ENCODE peak calls at places on chromosomes 3 and 15, in seven cellular contexts. R, F, Z, Q, G, S and J are unnamed samples.

GRCh38 chr3:189927975-189928895 is 192.5 kb downstream of the P3H2 start:
- DNase-seq in Z (no peak), S (no peak), G (no peak), F (no peak), R (no peak), Q (no peak), J (no peak)

GRCh38 chr3:41836360-41837134 is 125.4 kb downstream of the ULK4 start:
- DNase-seq in G (no peak), S (no peak), Q (no peak), R (no peak), Z (no peak), F (no peak), J (no peak)

GRCh38 chr3:157232146-157232545 is 72.2 kb upstream of the CCNL1 start:
- DNase-seq in F (no peak), R (no peak), G (no peak), S (no peak), Z (no peak), Q (no peak), J (no peak)

GRCh38 chr3:15903776-15904720 is 106.3 kb upstream of the ANKRD28 start:
- DNase-seq in Z (no peak), G (no peak), R (no peak), Q (no peak), F (peak), S (no peak), J (no peak)

GRCh38 chr3:196164576-196164975 is 46.6 kb downstream of the ZDHHC19 start:
- DNase-seq in Q (no peak), G (no peak), F (no peak), S (no peak), Z (no peak), R (no peak), J (no peak)

GRCh38 chr3:3699816-3700633 is 99.2 kb upstream of the LRRN1 start:
- DNase-seq in S (no peak), Z (no peak), G (no peak), F (no peak), Q (no peak), R (no peak), J (no peak)

GRCh38 chr3:120181632-120182031 is 87.4 kb upstream of the GSK3B start:
- DNase-seq in Q (no peak), F (no peak), S (no peak), G (no peak), R (no peak), Z (no peak), J (no peak)

GRCh38 chr3:105686324-105686897 is 182.4 kb downstream of the CBLB start:
- DNase-seq in G (no peak), R (peak), Q (no peak), F (no peak), Z (peak), S (peak), J (no peak)

GRCh38 chr3:32630266-32630665 is 54.7 kb upstream of the CNOT10 start:
- DNase-seq in S (peak), Z (no peak), Q (no peak), G (no peak), R (no peak), F (no peak), J (no peak)

GRCh38 chr15:74616020-74616939 is 644 bp downstream of the CLK3 start:
- DNase-seq in Q (peak), G (peak), F (peak), R (peak), Z (no peak), S (peak), J (peak)

GRCh38 chr15:40846846-40847224 is 3.0 kb downstream of the SPINT1 start:
- DNase-seq in R (no peak), S (no peak), F (no peak), G (no peak), Q (no peak), Z (no peak), J (no peak)

GRCh38 chr3:192054881-192055280 is 593.9 kb downstream of the PYDC2 start:
- DNase-seq in G (no peak), F (no peak), Z (no peak), Q (no peak), R (no peak), S (no peak), J (no peak)

GRCh38 chr15:28977377-28978010 is 91.7 kb downstream of the APBA2 start:
- DNase-seq in R (no peak), F (no peak), G (no peak), Z (peak), Q (no peak), S (peak), J (no peak)

GRCh38 chr15:85751731-85752421 is 42.8 kb downstream of the KLHL25 start:
- DNase-seq in Q (no peak), S (no peak), R (no peak), G (no peak), F (no peak), Z (no peak), J (peak)

GRCh38 chr3:124442463-124442862 is 287.8 kb upstream of the UMPS start:
- DNase-seq in R (no peak), S (no peak), Q (no peak), G (no peak), Z (no peak), F (no peak), J (no peak)

GRCh38 chr3:128617270-128617556 is 33.4 kb downstream of the RPN1 start:
- DNase-seq in Z (no peak), Q (no peak), F (no peak), S (no peak), G (no peak), R (no peak), J (no peak)

GRCh38 chr3:163468531-163469335 is 1609.6 kb downstream of the SI start:
- DNase-seq in Z (no peak), G (no peak), F (no peak), R (no peak), Q (no peak), S (no peak), J (no peak)

GRCh38 chr3:46866720-46867549 is 3.7 kb upstream of the MYL3 start:
- DNase-seq in S (peak), Z (no peak), F (peak), Q (peak), G (peak), R (peak), J (no peak)

GRCh38 chr3:149771652-149772271 is 19.5 kb upstream of the COMMD2 start:
- DNase-seq in S (peak), F (no peak), G (peak), Q (peak), Z (peak), R (peak), J (no peak)

GRCh38 chr3:187197255-187197654 is at the start of gene RTP1:
- DNase-seq in F (no peak), G (no peak), Z (no peak), Q (no peak), R (no peak), S (no peak), J (no peak)

GRCh38 chr15:66591322-66591862 is 25.6 kb upstream of the LCTL start:
- DNase-seq in Z (no peak), R (no peak), S (no peak), F (no peak), G (no peak), Q (peak), J (no peak)

GRCh38 chr3:37967252-37967881 is 23.2 kb upstream of the VILL start:
- DNase-seq in S (peak), R (peak), Z (peak), F (peak), Q (peak), G (peak), J (no peak)

GRCh38 chr3:66830301-66830700 is 167.8 kb upstream of the KBTBD8 start:
- DNase-seq in F (no peak), R (no peak), Z (no peak), G (no peak), Q (no peak), S (no peak), J (no peak)

GRCh38 chr3:129890125-129890524 is 3.4 kb downstream of the TMCC1 start:
- DNase-seq in Z (no peak), F (no peak), G (no peak), Q (no peak), R (no peak), S (no peak), J (no peak)

GRCh38 chr3:125212096-125212508 is 446 bp downstream of the SLC12A8 start:
- DNase-seq in Q (no peak), F (no peak), R (no peak), G (no peak), S (no peak), Z (no peak), J (no peak)

GRCh38 chr15:90644946-90645725 is 72.0 kb upstream of the BLM start:
- DNase-seq in S (no peak), Q (peak), Z (no peak), G (no peak), F (no peak), R (no peak), J (no peak)

GRCh38 chr3:124041553-124041952 is 49.6 kb upstream of the ROPN1 start:
- DNase-seq in F (no peak), Z (no peak), S (no peak), R (no peak), Q (no peak), G (no peak), J (no peak)

GRCh38 chr3:101865751-101866509 is 16.6 kb downstream of the NFKBIZ start:
- DNase-seq in R (peak), S (peak), Q (no peak), Z (peak), G (no peak), F (no peak), J (no peak)
- TF ChIP-seq CTCF in R (no peak), S (no peak), Q (no peak), Z (no peak), G (no peak), F (no peak), J (no peak)

DNA sequence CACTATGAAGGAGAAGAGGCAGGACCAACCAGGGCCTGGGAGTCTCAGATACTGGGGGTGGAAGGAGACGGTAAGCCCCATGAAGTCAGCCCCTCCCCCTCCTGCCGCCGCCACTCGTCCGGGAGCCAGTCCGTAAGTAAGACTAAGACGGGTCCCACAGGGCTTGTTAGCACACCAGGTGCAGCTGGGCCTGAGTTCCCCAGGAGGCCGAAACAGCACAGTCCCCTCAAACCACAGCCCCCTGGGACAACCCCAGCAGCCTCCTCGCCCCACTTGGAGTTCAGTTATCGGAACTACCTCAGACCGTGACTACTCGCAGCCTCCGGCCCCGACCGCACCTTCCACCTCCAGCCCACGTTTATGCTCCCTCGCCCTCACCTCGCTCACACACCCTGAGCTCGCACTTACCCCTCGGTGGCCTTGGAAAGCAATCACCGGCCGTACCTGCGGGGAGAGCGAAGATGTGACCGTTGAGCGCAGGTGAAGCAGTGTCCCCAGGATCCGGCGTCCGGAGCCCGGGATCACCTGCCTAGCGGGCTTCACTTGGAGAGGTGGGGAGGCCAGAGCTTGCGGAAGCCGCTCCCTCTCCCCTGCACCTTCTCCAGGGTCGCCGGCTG is 557 bp downstream of the ELL3 start:
- DNase-seq in R (no peak), F (peak), Q (peak), S (no peak), Z (no peak), G (peak), J (no peak)
- H3K4me3 ChIP-seq in R (peak), F (peak), Q (peak), S (peak), Z (peak), G (peak), J (peak)

GRCh38 chr3:160567774-160568173 is 2.4 kb upstream of the KPNA4 start:
- DNase-seq in G (no peak), F (no peak), R (no peak), Z (no peak), Q (no peak), S (no peak), J (no peak)
- H3K27ac ChIP-seq in G (no peak), F (peak), R (no peak), Z (no peak), Q (no peak), S (no peak), J (no peak)

GRCh38 chr3:137121704-137122314 is 164.0 kb downstream of the IL20RB start:
- DNase-seq in F (no peak), G (no peak), S (peak), R (peak), Q (no peak), Z (peak), J (no peak)
- TF ChIP-seq CTCF in F (no peak), G (peak), S (peak), R (peak), Q (peak), Z (peak), J (no peak)

DNA sequence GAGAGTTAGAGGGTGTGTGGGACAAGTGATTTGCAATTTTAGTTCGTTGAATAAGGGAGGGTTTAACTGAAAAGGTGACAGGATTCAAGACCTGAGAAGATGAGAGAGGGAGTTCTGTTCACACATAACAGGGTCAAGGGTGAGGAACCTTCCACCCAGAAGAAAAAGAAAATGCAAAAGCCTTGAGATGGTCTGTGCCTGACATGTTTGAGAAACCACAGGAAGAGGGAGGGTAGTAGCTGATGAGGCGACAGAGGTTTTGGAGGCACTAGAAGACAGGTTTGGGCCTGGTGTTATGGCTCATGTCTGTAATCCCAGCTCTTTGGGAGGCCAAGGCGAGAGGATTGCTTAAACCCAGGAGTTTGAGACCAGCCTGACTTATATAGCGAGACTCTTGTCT is 616 bp upstream of the SLC25A20 start:
- DNase-seq in G (no peak), S (peak), F (no peak), Z (no peak), Q (no peak), R (no peak), J (no peak)
- H3K4me3 ChIP-seq in G (peak), S (peak), F (peak), Z (peak), Q (peak), R (peak), J (peak)

GRCh38 chr3:112619295-112619694 is 21.6 kb downstream of the CCDC80 start:
- DNase-seq in Z (no peak), S (no peak), Q (no peak), F (no peak), G (no peak), R (peak), J (no peak)

GRCh38 chr3:112611813-112612515 is 29.0 kb downstream of the CCDC80 start:
- DNase-seq in R (no peak), S (no peak), G (no peak), Q (no peak), Z (no peak), F (peak), J (no peak)

DNA sequence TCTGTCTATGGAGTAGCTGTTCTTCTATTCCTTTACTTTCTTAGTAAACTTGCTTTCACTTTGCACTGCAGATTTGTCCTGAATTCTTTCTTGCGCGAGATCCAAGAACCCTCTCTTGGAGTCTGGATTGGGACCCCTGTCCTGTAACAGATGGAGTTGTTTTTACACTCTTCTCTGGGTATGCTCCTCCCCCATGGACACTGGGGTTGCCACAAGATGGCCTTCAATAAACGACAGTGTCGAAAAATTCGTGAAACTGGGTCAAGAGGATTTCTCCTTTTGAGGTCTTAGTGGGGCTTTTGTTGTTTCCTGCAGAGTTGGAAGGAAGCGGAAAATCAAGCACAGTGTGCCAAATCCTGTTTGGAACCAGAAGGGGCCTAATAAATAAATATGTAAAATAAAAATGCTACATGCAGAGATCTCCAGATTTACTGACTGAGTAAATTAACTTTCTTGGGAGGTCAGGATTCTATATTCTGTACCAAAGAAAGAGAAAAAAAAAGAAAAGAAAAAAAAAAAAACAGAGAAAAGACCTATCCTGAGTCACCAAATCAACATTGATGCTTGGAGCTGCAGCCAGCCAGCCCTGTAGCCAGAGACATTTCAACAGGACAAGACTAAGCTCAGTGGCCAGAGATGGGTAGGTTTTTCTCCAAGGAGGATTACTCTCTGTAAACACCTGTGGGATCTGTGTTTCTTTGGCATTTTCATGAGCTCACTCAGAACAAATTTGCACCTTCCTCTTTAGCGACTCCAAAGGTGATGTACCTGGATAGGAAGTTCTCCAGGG is 24.8 kb downstream of the CCDC80 start:
- DNase-seq in Q (no peak), S (no peak), Z (no peak), F (no peak), G (no peak), R (no peak), J (no peak)
- H3K27ac ChIP-seq in Q (no peak), S (no peak), Z (no peak), F (no peak), G (no peak), R (no peak), J (no peak)

GRCh38 chr15:52334491-52335160 is 39.0 kb upstream of the MYO5C start:
- DNase-seq in S (no peak), R (no peak), G (no peak), Z (no peak), Q (no peak), F (no peak), J (no peak)

GRCh38 chr15:52329150-52329549 is 33.5 kb upstream of the MYO5C start:
- DNase-seq in Q (no peak), G (no peak), S (no peak), Z (no peak), R (no peak), F (no peak), J (no peak)

GRCh38 chr15:52329980-52330379 is 34.4 kb upstream of the MYO5C start:
- DNase-seq in R (no peak), F (no peak), G (no peak), S (peak), Z (no peak), Q (no peak), J (no peak)

GRCh38 chr15:52328680-52329079 is 33.1 kb upstream of the MYO5C start:
- DNase-seq in F (no peak), R (no peak), Z (no peak), Q (no peak), G (no peak), S (no peak), J (no peak)

DNA sequence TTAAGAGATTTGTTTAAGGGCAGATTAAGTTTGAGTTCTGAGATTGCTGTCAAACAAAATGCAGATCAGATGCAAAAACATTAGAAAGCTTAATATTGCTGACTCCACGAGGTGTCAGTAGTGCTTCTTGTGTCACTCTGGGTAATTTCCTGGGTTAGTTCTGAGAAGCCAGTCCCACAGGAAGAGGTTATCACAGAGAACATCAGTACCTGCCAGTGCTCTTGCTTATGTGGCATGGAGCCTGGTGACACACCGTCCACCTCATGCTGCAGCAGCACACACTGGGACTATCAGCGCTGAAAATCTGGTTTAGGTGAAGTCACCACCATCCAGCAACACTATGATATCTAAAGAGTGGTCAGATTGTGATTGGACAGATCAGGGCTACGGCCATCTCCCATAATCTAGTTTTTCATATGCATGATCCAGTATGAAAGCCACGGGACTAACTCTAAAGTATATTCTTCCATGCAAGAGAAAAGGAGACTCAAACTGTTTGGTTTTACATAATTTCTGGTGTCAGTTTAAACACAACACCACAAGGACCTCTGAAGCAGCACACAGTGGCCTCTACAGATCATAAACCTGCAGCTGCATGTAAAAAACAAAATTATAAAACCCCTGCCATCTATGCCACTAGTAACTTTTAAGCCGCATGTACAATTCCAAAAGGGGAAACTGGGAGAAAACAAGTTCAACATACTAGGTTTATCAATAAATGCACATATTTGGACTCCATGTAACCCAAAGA is 36.1 kb upstream of the MYO5C start:
- DNase-seq in F (no peak), Q (no peak), Z (peak), S (peak), G (peak), R (peak), J (no peak)
- TF ChIP-seq CTCF in F (peak), Q (peak), Z (peak), S (peak), G (peak), R (peak), J (no peak)

GRCh38 chr15:55873024-55873745 is 120.2 kb downstream of the NEDD4 start:
- DNase-seq in Q (no peak), F (no peak), G (no peak), R (no peak), S (peak), Z (no peak), J (no peak)

GRCh38 chr15:55868707-55869106 is 124.7 kb downstream of the NEDD4 start:
- DNase-seq in Z (no peak), Q (no peak), S (no peak), G (no peak), R (no peak), F (no peak), J (no peak)

GRCh38 chr15:55869660-55870059 is 123.8 kb downstream of the NEDD4 start:
- DNase-seq in F (no peak), R (no peak), S (no peak), Z (no peak), Q (no peak), G (no peak), J (no peak)

GRCh38 chr15:55872471-55872870 is 120.9 kb downstream of the NEDD4 start:
- DNase-seq in R (no peak), F (no peak), G (no peak), Z (no peak), Q (no peak), S (no peak), J (no peak)
- H3K4me3 ChIP-seq in R (no peak), F (peak), G (no peak), Z (no peak), Q (no peak), S (no peak), J (no peak)

DNA sequence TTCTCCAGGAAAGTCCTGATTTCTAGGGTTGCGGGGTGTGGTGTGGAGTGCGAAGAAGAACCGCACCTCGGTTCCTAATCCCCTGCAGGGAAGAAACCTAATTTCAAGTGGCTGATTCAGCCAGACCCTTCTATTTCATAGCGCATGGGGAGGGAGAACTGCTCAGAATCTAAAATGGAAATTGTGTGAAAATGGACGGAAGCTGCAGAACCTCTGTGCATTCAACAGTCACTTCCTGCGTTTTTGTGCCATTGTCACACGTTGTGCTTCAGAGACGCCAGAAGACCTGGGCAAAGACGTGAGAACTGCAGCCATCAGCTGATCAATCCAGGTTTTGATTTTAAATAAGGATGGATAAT is 1.2 kb downstream of the SIDT1 start:
- DNase-seq in Z (no peak), F (no peak), R (no peak), Q (no peak), G (peak), S (no peak), J (no peak)
- H3K27ac ChIP-seq in Z (no peak), F (no peak), R (no peak), Q (peak), G (peak), S (no peak), J (no peak)